ENCODE peak calls at places on chromosome 15, in four cellular contexts. One of them, this sample, is unnamed.
A peak's percentile ranks its signal among the peaks of the same experiment; 100 is the strongest.

GRCh38 chr15:77020348-77021087 is 25.6 kb downstream of the PSTPIP1 start:
- DNase-seq in adrenal gland: no peak
- DNase-seq in Peyer's patch: no peak
- DNase-seq in CD8-positive, alpha-beta T cell: peak; percentile 14
- DNase-seq in this sample: no peak

GRCh38 chr15:92909131-92909781 is 9.1 kb downstream of the CHD2 start:
- DNase-seq in adrenal gland: no peak
- DNase-seq in Peyer's patch: no peak
- DNase-seq in CD8-positive, alpha-beta T cell: no peak
- DNase-seq in this sample: no peak

GRCh38 chr15:78537266-78537665 is 3.0 kb upstream of the PSMA4 start:
- DNase-seq in adrenal gland: no peak
- DNase-seq in Peyer's patch: no peak
- DNase-seq in CD8-positive, alpha-beta T cell: no peak
- DNase-seq in this sample: no peak

GRCh38 chr15:93515256-93516044 is 426.4 kb upstream of the RGMA start:
- DNase-seq in adrenal gland: no peak
- DNase-seq in Peyer's patch: no peak
- DNase-seq in CD8-positive, alpha-beta T cell: no peak
- DNase-seq in this sample: no peak

GRCh38 chr15:80931191-80931590 is 58.4 kb downstream of the MESD start:
- DNase-seq in adrenal gland: no peak
- DNase-seq in Peyer's patch: no peak
- DNase-seq in CD8-positive, alpha-beta T cell: no peak
- DNase-seq in this sample: no peak

GRCh38 chr15:84947947-84948830 is 33.5 kb upstream of the PDE8A start:
- DNase-seq in adrenal gland: peak; percentile 87
- DNase-seq in Peyer's patch: no peak
- DNase-seq in CD8-positive, alpha-beta T cell: no peak
- DNase-seq in this sample: no peak

GRCh38 chr15:88636039-88636438 is 2.8 kb upstream of the ISG20 start:
- DNase-seq in adrenal gland: no peak
- DNase-seq in Peyer's patch: peak; percentile 72
- DNase-seq in CD8-positive, alpha-beta T cell: peak; percentile 89
- DNase-seq in this sample: peak; percentile 85

GRCh38 chr15:84598250-84598649 is 2.6 kb upstream of the ZSCAN2 start:
- DNase-seq in adrenal gland: no peak
- DNase-seq in Peyer's patch: peak; percentile 31
- DNase-seq in CD8-positive, alpha-beta T cell: peak; percentile 46
- DNase-seq in this sample: no peak

GRCh38 chr15:47744973-47745372 is 27.7 kb downstream of the SEMA6D start:
- DNase-seq in adrenal gland: no peak
- DNase-seq in Peyer's patch: no peak
- DNase-seq in CD8-positive, alpha-beta T cell: no peak
- DNase-seq in this sample: no peak

GRCh38 chr15:89912674-89913396 is at the start of gene ARPIN:
- DNase-seq in adrenal gland: no peak
- DNase-seq in Peyer's patch: no peak
- DNase-seq in CD8-positive, alpha-beta T cell: no peak
- DNase-seq in this sample: peak; percentile 79

GRCh38 chr15:26365077-26365476 is 407.8 kb downstream of the GABRB3 start:
- DNase-seq in adrenal gland: no peak
- DNase-seq in Peyer's patch: no peak
- DNase-seq in CD8-positive, alpha-beta T cell: no peak
- DNase-seq in this sample: no peak

GRCh38 chr15:33396457-33396856 is 85.7 kb downstream of the RYR3 start:
- DNase-seq in adrenal gland: no peak
- DNase-seq in Peyer's patch: no peak
- DNase-seq in CD8-positive, alpha-beta T cell: no peak
- DNase-seq in this sample: no peak

GRCh38 chr15:45126535-45127158 is 3.0 kb downstream of the DUOXA1 start:
- DNase-seq in adrenal gland: no peak
- DNase-seq in Peyer's patch: peak; percentile 30
- DNase-seq in CD8-positive, alpha-beta T cell: peak; percentile 36
- DNase-seq in this sample: no peak

GRCh38 chr15:29773816-29774215 is 48.5 kb downstream of the TJP1 start:
- DNase-seq in adrenal gland: no peak
- DNase-seq in Peyer's patch: no peak
- DNase-seq in CD8-positive, alpha-beta T cell: no peak
- DNase-seq in this sample: no peak

GRCh38 chr15:48250640-48251076 is 44.6 kb downstream of the SLC12A1 start:
- DNase-seq in adrenal gland: peak; percentile 52
- DNase-seq in Peyer's patch: no peak
- DNase-seq in CD8-positive, alpha-beta T cell: no peak
- DNase-seq in this sample: no peak

GRCh38 chr15:76799760-76800159 is 105.4 kb downstream of the SCAPER start:
- DNase-seq in adrenal gland: no peak
- DNase-seq in Peyer's patch: no peak
- DNase-seq in CD8-positive, alpha-beta T cell: no peak
- DNase-seq in this sample: no peak

GRCh38 chr15:47523669-47524068 is 193.6 kb upstream of the SEMA6D start:
- DNase-seq in adrenal gland: no peak
- DNase-seq in Peyer's patch: no peak
- DNase-seq in CD8-positive, alpha-beta T cell: no peak
- DNase-seq in this sample: no peak

GRCh38 chr15:69114231-69114937 is 46.1 kb upstream of the GLCE start:
- DNase-seq in adrenal gland: no peak
- DNase-seq in Peyer's patch: no peak
- DNase-seq in CD8-positive, alpha-beta T cell: no peak
- DNase-seq in this sample: no peak

GRCh38 chr15:57375827-57376694 is at the start of gene CGNL1:
- DNase-seq in adrenal gland: peak; percentile 27
- DNase-seq in Peyer's patch: no peak
- DNase-seq in CD8-positive, alpha-beta T cell: no peak
- DNase-seq in this sample: no peak

GRCh38 chr15:29550834-29551465 is 271.3 kb downstream of the TJP1 start:
- DNase-seq in adrenal gland: no peak
- DNase-seq in Peyer's patch: no peak
- DNase-seq in CD8-positive, alpha-beta T cell: no peak
- DNase-seq in this sample: no peak

GRCh38 chr15:52709172-52709979 is 30.2 kb upstream of the ATOSA start:
- DNase-seq in adrenal gland: no peak
- DNase-seq in Peyer's patch: peak; percentile 83
- DNase-seq in CD8-positive, alpha-beta T cell: no peak
- DNase-seq in this sample: no peak

GRCh38 chr15:69000091-69000490 is 14.4 kb upstream of the NOX5 start:
- DNase-seq in adrenal gland: no peak
- DNase-seq in Peyer's patch: no peak
- DNase-seq in CD8-positive, alpha-beta T cell: no peak
- DNase-seq in this sample: no peak

GRCh38 chr15:33612721-33613304 is 302.0 kb downstream of the RYR3 start:
- DNase-seq in adrenal gland: no peak
- DNase-seq in Peyer's patch: no peak
- DNase-seq in CD8-positive, alpha-beta T cell: no peak
- DNase-seq in this sample: no peak

GRCh38 chr15:33756950-33757349 is 211.3 kb upstream of the CHRM5 start:
- DNase-seq in adrenal gland: no peak
- DNase-seq in Peyer's patch: no peak
- DNase-seq in CD8-positive, alpha-beta T cell: no peak
- DNase-seq in this sample: no peak

GRCh38 chr15:58200739-58201138 is 62.6 kb downstream of the AQP9 start:
- DNase-seq in adrenal gland: no peak
- DNase-seq in Peyer's patch: no peak
- DNase-seq in CD8-positive, alpha-beta T cell: no peak
- DNase-seq in this sample: no peak

GRCh38 chr15:93037341-93038063 is 51.5 kb downstream of the RGMA start:
- DNase-seq in adrenal gland: no peak
- DNase-seq in Peyer's patch: no peak
- DNase-seq in CD8-positive, alpha-beta T cell: no peak
- DNase-seq in this sample: peak; percentile 72

GRCh38 chr15:26729581-26729980 is 43.3 kb downstream of the GABRB3 start:
- DNase-seq in adrenal gland: no peak
- DNase-seq in Peyer's patch: no peak
- DNase-seq in CD8-positive, alpha-beta T cell: no peak
- DNase-seq in this sample: no peak

GRCh38 chr15:39605146-39605545 is 24.3 kb downstream of the THBS1 start:
- DNase-seq in adrenal gland: no peak
- DNase-seq in Peyer's patch: no peak
- DNase-seq in CD8-positive, alpha-beta T cell: no peak
- DNase-seq in this sample: no peak

GRCh38 chr15:68347392-68347791 is 69.8 kb downstream of the FEM1B start:
- DNase-seq in adrenal gland: no peak
- DNase-seq in Peyer's patch: no peak
- DNase-seq in CD8-positive, alpha-beta T cell: no peak
- DNase-seq in this sample: no peak

GRCh38 chr15:62894322-62895085 is 148.0 kb upstream of the TPM1 start:
- DNase-seq in adrenal gland: no peak
- DNase-seq in Peyer's patch: no peak
- DNase-seq in CD8-positive, alpha-beta T cell: no peak
- DNase-seq in this sample: no peak

GRCh38 chr15:58244546-58244945 is 106.4 kb downstream of the AQP9 start:
- DNase-seq in adrenal gland: no peak
- DNase-seq in Peyer's patch: no peak
- DNase-seq in CD8-positive, alpha-beta T cell: no peak
- DNase-seq in this sample: no peak

GRCh38 chr15:70319466-70319865 is 221.7 kb upstream of the TLE3 start:
- DNase-seq in adrenal gland: no peak
- DNase-seq in Peyer's patch: peak; percentile 76
- DNase-seq in CD8-positive, alpha-beta T cell: no peak
- DNase-seq in this sample: no peak
- H3K4me1 ChIP-seq in adrenal gland: peaks cover 4% of the 10 kb centered on the region
- H3K4me1 ChIP-seq in Peyer's patch: peaks cover 37% of the 10 kb centered on the region
- H3K4me1 ChIP-seq in CD8-positive, alpha-beta T cell: no peaks in the 10 kb centered on the region
- H3K4me1 ChIP-seq in this sample: peaks cover 36% of the 10 kb centered on the region

GRCh38 chr15:75451202-75451673 is 252 bp downstream of the SIN3A start:
- DNase-seq in adrenal gland: no peak
- DNase-seq in Peyer's patch: no peak
- DNase-seq in CD8-positive, alpha-beta T cell: no peak
- DNase-seq in this sample: no peak

GRCh38 chr15:75450307-75451201 is 936 bp downstream of the SIN3A start:
- DNase-seq in adrenal gland: peak; percentile 99
- DNase-seq in Peyer's patch: peak; percentile 95
- DNase-seq in CD8-positive, alpha-beta T cell: peak; percentile 96
- DNase-seq in this sample: peak; percentile 100

GRCh38 chr15:75452364-75452967 is 976 bp upstream of the SIN3A start:
- DNase-seq in adrenal gland: peak; percentile 88
- DNase-seq in Peyer's patch: peak; percentile 79
- DNase-seq in CD8-positive, alpha-beta T cell: peak; percentile 86
- DNase-seq in this sample: peak; percentile 92

GRCh38 chr15:75451674-75452363 is at the start of gene SIN3A:
- DNase-seq in adrenal gland: peak; percentile 100
- DNase-seq in Peyer's patch: peak; percentile 99
- DNase-seq in CD8-positive, alpha-beta T cell: peak; percentile 100
- DNase-seq in this sample: peak; percentile 100

GRCh38 chr15:75449585-75450306 is 1.7 kb downstream of the SIN3A start:
- DNase-seq in adrenal gland: peak; percentile 41
- DNase-seq in Peyer's patch: no peak
- DNase-seq in CD8-positive, alpha-beta T cell: no peak
- DNase-seq in this sample: no peak
- H3K4me1 ChIP-seq in adrenal gland: peaks cover 19% of the 10 kb centered on the region
- H3K4me1 ChIP-seq in Peyer's patch: peaks cover 12% of the 10 kb centered on the region
- H3K4me1 ChIP-seq in CD8-positive, alpha-beta T cell: peaks cover 49% of the 10 kb centered on the region
- H3K4me1 ChIP-seq in this sample: peaks cover 9% of the 10 kb centered on the region

GRCh38 chr15:51320843-51321242 is 17.6 kb downstream of the CYP19A1 start:
- DNase-seq in adrenal gland: no peak
- DNase-seq in Peyer's patch: no peak
- DNase-seq in CD8-positive, alpha-beta T cell: no peak
- DNase-seq in this sample: no peak
- H3K4me1 ChIP-seq in adrenal gland: no peaks in the 10 kb centered on the region
- H3K4me1 ChIP-seq in Peyer's patch: no peaks in the 10 kb centered on the region
- H3K4me1 ChIP-seq in CD8-positive, alpha-beta T cell: no peaks in the 10 kb centered on the region
- H3K4me1 ChIP-seq in this sample: no peaks in the 10 kb centered on the region

GRCh38 chr15:82058517-82059204 is 12.8 kb upstream of the MEX3B start:
- DNase-seq in adrenal gland: no peak
- DNase-seq in Peyer's patch: no peak
- DNase-seq in CD8-positive, alpha-beta T cell: no peak
- DNase-seq in this sample: peak; percentile 11
- H3K4me1 ChIP-seq in adrenal gland: no peaks in the 10 kb centered on the region
- H3K4me1 ChIP-seq in Peyer's patch: no peaks in the 10 kb centered on the region
- H3K4me1 ChIP-seq in CD8-positive, alpha-beta T cell: no peaks in the 10 kb centered on the region
- H3K4me1 ChIP-seq in this sample: no peaks in the 10 kb centered on the region

DNA sequence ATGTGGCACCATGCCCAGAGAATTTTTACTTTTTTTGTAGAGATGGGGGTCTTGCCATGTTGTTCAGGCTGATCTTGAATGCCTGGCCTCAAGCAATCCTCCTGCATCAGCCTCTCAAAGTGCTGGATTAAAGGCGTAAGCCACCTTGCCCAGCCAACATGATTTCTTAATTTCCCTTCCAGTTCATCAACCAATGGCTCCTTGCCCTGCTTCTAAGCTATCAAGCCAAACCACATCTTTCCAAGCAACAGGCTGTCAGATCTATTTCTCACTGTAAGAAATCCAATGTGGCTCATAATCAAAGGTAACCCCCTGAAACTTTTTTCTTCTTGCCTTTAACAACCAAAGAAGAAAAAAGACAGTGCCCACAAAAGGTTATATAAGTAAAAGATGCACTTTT is 204.2 kb upstream of the ICE2 start:
- DNase-seq in adrenal gland: no peak
- DNase-seq in Peyer's patch: no peak
- DNase-seq in CD8-positive, alpha-beta T cell: no peak
- DNase-seq in this sample: no peak
- H3K4me1 ChIP-seq in adrenal gland: peaks cover 36% of the 10 kb centered on the region
- H3K4me1 ChIP-seq in Peyer's patch: no peaks in the 10 kb centered on the region
- H3K4me1 ChIP-seq in CD8-positive, alpha-beta T cell: no peaks in the 10 kb centered on the region
- H3K4me1 ChIP-seq in this sample: no peaks in the 10 kb centered on the region

GRCh38 chr15:31297880-31298456 is 28.7 kb upstream of the KLF13 start:
- DNase-seq in adrenal gland: no peak
- DNase-seq in Peyer's patch: no peak
- DNase-seq in CD8-positive, alpha-beta T cell: no peak
- DNase-seq in this sample: peak; percentile 58
- H3K4me1 ChIP-seq in adrenal gland: no peaks in the 10 kb centered on the region
- H3K4me1 ChIP-seq in Peyer's patch: no peaks in the 10 kb centered on the region
- H3K4me1 ChIP-seq in CD8-positive, alpha-beta T cell: peaks cover 5% of the 10 kb centered on the region
- H3K4me1 ChIP-seq in this sample: peaks cover 9% of the 10 kb centered on the region

DNA sequence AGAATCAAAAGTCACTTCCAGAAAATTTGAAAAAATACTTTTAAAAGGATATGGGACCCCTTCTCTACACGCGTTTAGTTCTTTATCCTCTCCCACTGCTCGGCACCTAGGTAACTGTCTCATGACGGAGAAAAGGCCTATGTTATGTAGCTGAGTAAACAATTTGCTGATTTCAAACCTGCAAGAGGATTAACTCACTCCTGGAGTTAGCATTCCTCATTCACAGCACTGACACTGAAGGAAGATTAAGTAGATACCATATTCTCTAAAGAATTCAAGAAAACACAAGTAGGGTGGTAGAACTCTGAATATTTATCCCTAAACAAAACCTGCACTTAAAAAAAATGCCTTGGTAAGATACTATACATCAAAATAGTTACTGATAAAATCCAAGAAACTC is 30.3 kb upstream of the PYGO1 start:
- DNase-seq in adrenal gland: no peak
- DNase-seq in Peyer's patch: no peak
- DNase-seq in CD8-positive, alpha-beta T cell: no peak
- DNase-seq in this sample: no peak
- H3K4me1 ChIP-seq in adrenal gland: no peaks in the 10 kb centered on the region
- H3K4me1 ChIP-seq in Peyer's patch: no peaks in the 10 kb centered on the region
- H3K4me1 ChIP-seq in CD8-positive, alpha-beta T cell: no peaks in the 10 kb centered on the region
- H3K4me1 ChIP-seq in this sample: no peaks in the 10 kb centered on the region

DNA sequence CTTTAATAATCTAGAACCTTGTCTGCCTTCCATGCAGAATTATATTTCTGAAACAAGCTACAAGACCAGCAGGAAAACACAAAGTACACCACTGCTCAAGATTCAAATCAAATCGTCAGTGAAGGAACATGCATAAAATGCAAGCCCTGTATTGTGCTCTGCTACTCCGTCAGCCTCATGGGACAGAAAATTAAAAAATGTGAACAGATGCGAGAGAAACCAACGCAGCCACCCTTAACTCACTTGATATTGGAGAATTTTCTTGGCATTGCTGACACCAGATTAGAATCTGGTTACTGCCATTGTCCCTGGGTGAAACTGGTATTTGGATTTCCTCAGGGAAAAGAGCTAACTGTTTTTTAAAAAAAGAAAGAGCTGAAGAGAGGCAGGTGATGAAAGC is 23.6 kb downstream of the ANXA2 start:
- DNase-seq in adrenal gland: no peak
- DNase-seq in Peyer's patch: no peak
- DNase-seq in CD8-positive, alpha-beta T cell: no peak
- DNase-seq in this sample: no peak
- H3K4me1 ChIP-seq in adrenal gland: peaks cover 38% of the 10 kb centered on the region
- H3K4me1 ChIP-seq in Peyer's patch: no peaks in the 10 kb centered on the region
- H3K4me1 ChIP-seq in CD8-positive, alpha-beta T cell: no peaks in the 10 kb centered on the region
- H3K4me1 ChIP-seq in this sample: peaks cover 97% of the 10 kb centered on the region